ENCODE peak calls at places on chromosomes 13 and 19, in seven cellular contexts. One of them, this sample, is unnamed.

GRCh38 chr13:77374339-77374738 is 47.4 kb upstream of the MYCBP2 start:
- DNase-seq in IMR-90: no peak
- DNase-seq in mesendoderm: no peak
- DNase-seq in H9: no peak
- DNase-seq in mesenchymal stem cell: no peak
- DNase-seq in trophoblast cell: no peak
- DNase-seq in H1: no peak
- DNase-seq in this sample: no peak

GRCh38 chr19:35099155-35099896 is 16.3 kb upstream of the FXYD3 start:
- DNase-seq in IMR-90: no peak
- DNase-seq in mesendoderm: no peak
- DNase-seq in H9: no peak
- DNase-seq in mesenchymal stem cell: no peak
- DNase-seq in trophoblast cell: no peak
- DNase-seq in H1: no peak
- DNase-seq in this sample: no peak

GRCh38 chr19:10583021-10583776 is 3.9 kb downstream of the AP1M2 start:
- DNase-seq in IMR-90: no peak
- DNase-seq in mesendoderm: peak; percentile 65
- DNase-seq in H9: no peak
- DNase-seq in mesenchymal stem cell: no peak
- DNase-seq in trophoblast cell: no peak
- DNase-seq in H1: no peak
- DNase-seq in this sample: no peak

GRCh38 chr13:46124531-46124966 is 19.7 kb upstream of the CPB2 start:
- DNase-seq in IMR-90: no peak
- DNase-seq in mesendoderm: no peak
- DNase-seq in H9: no peak
- DNase-seq in mesenchymal stem cell: no peak
- DNase-seq in trophoblast cell: no peak
- DNase-seq in H1: no peak
- DNase-seq in this sample: no peak

GRCh38 chr19:15161028-15161984 is 39.5 kb downstream of the NOTCH3 start:
- DNase-seq in IMR-90: peak; percentile 18
- DNase-seq in mesendoderm: peak; percentile 29
- DNase-seq in H9: no peak
- DNase-seq in mesenchymal stem cell: peak; percentile 23
- DNase-seq in trophoblast cell: peak; percentile 71
- DNase-seq in H1: no peak
- DNase-seq in this sample: no peak

GRCh38 chr19:10353793-10354391 is 14.5 kb upstream of the ICAM3 start:
- DNase-seq in IMR-90: peak; percentile 17
- DNase-seq in mesendoderm: peak; percentile 97
- DNase-seq in H9: peak; percentile 99
- DNase-seq in mesenchymal stem cell: peak; percentile 42
- DNase-seq in trophoblast cell: no peak
- DNase-seq in H1: peak; percentile 91
- DNase-seq in this sample: peak; percentile 92

GRCh38 chr19:5112175-5112574 is 143.3 kb downstream of the KDM4B start:
- DNase-seq in IMR-90: no peak
- DNase-seq in mesendoderm: no peak
- DNase-seq in H9: no peak
- DNase-seq in mesenchymal stem cell: no peak
- DNase-seq in trophoblast cell: no peak
- DNase-seq in H1: no peak
- DNase-seq in this sample: no peak

GRCh38 chr19:4425531-4425930 is 23.1 kb downstream of the CHAF1A start:
- DNase-seq in IMR-90: peak; percentile 96
- DNase-seq in mesendoderm: no peak
- DNase-seq in H9: no peak
- DNase-seq in mesenchymal stem cell: peak; percentile 27
- DNase-seq in trophoblast cell: no peak
- DNase-seq in H1: no peak
- DNase-seq in this sample: no peak

GRCh38 chr13:107516517-107516916 is 698.8 kb downstream of the LIG4 start:
- DNase-seq in IMR-90: peak; percentile 6
- DNase-seq in mesendoderm: no peak
- DNase-seq in H9: no peak
- DNase-seq in mesenchymal stem cell: no peak
- DNase-seq in trophoblast cell: no peak
- DNase-seq in H1: no peak
- DNase-seq in this sample: no peak

GRCh38 chr19:35755160-35755549 is 1.7 kb downstream of the HSPB6 start:
- DNase-seq in IMR-90: no peak
- DNase-seq in mesendoderm: no peak
- DNase-seq in H9: no peak
- DNase-seq in mesenchymal stem cell: no peak
- DNase-seq in trophoblast cell: no peak
- DNase-seq in H1: no peak
- DNase-seq in this sample: no peak

GRCh38 chr13:26584713-26585112 is 27.2 kb downstream of the WASF3 start:
- DNase-seq in IMR-90: peak; percentile 85
- DNase-seq in mesendoderm: no peak
- DNase-seq in H9: no peak
- DNase-seq in mesenchymal stem cell: peak; percentile 57
- DNase-seq in trophoblast cell: no peak
- DNase-seq in H1: no peak
- DNase-seq in this sample: no peak

GRCh38 chr19:2488942-2489731 is 13.2 kb downstream of the GADD45B start:
- DNase-seq in IMR-90: no peak
- DNase-seq in mesendoderm: peak; percentile 45
- DNase-seq in H9: no peak
- DNase-seq in mesenchymal stem cell: peak; percentile 58
- DNase-seq in trophoblast cell: peak; percentile 43
- DNase-seq in H1: no peak
- DNase-seq in this sample: no peak

GRCh38 chr19:3783660-3784584 is 2.3 kb downstream of the MATK start:
- DNase-seq in IMR-90: no peak
- DNase-seq in mesendoderm: peak; percentile 74
- DNase-seq in H9: peak; percentile 87
- DNase-seq in mesenchymal stem cell: no peak
- DNase-seq in trophoblast cell: no peak
- DNase-seq in H1: no peak
- DNase-seq in this sample: no peak

GRCh38 chr19:13181747-13182388 is 31.7 kb downstream of the IER2 start:
- DNase-seq in IMR-90: peak; percentile 64
- DNase-seq in mesendoderm: no peak
- DNase-seq in H9: no peak
- DNase-seq in mesenchymal stem cell: peak; percentile 24
- DNase-seq in trophoblast cell: no peak
- DNase-seq in H1: no peak
- DNase-seq in this sample: no peak

DNA sequence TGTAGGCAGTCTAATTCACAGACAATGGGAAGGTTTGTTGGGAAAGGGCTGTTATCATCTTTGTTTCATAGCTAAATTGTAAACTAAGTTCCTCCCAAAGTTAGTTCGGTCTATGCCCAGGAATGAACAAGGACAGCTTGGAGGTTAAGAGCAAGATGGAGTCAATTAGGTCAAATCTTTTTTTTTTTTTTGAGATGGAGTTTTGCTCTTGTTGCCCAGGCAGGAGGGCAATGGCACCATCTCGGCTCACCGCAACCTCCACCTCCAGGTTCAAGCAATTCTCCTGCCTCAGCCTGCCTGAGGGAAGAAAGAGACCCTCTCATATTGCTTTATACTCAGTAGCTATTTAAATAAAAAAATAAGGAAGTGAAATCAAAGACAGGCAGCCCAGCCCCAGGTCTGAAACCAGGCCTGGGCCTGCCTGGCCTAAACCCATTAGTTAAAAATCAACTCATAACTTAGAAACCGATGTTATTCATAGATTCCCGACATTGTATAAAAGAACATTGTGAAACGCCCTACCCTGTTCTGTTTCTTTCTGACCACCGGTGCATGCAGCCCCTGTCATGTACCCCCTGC is 297.4 kb upstream of the SGCG start:
- DNase-seq in IMR-90: no peak
- DNase-seq in mesendoderm: no peak
- DNase-seq in H9: no peak
- DNase-seq in mesenchymal stem cell: no peak
- DNase-seq in trophoblast cell: no peak
- DNase-seq in H1: no peak
- DNase-seq in this sample: no peak
- H2AK5ac ChIP-seq in IMR-90: no peak overlapping the region
- H2AK5ac ChIP-seq in mesendoderm: no peak overlapping the region
- H2AK5ac ChIP-seq in H9: no peak overlapping the region
- H2AK5ac ChIP-seq in mesenchymal stem cell: no peak overlapping the region
- H2AK5ac ChIP-seq in trophoblast cell: no peak overlapping the region
- H2AK5ac ChIP-seq in H1: no peak overlapping the region
- H2AK5ac ChIP-seq in this sample: no peak overlapping the region

GRCh38 chr19:56089344-56089743 is 31.8 kb downstream of the ZNF787 start:
- DNase-seq in IMR-90: no peak
- DNase-seq in mesendoderm: no peak
- DNase-seq in H9: no peak
- DNase-seq in mesenchymal stem cell: no peak
- DNase-seq in trophoblast cell: no peak
- DNase-seq in H1: no peak
- DNase-seq in this sample: no peak

GRCh38 chr19:56091066-56091490 is 30.0 kb downstream of the ZNF787 start:
- DNase-seq in IMR-90: peak; percentile 61
- DNase-seq in mesendoderm: no peak
- DNase-seq in H9: no peak
- DNase-seq in mesenchymal stem cell: peak; percentile 34
- DNase-seq in trophoblast cell: peak; percentile 83
- DNase-seq in H1: no peak
- DNase-seq in this sample: no peak

GRCh38 chr19:56086671-56087430 is 34.2 kb downstream of the ZNF787 start:
- DNase-seq in IMR-90: no peak
- DNase-seq in mesendoderm: no peak
- DNase-seq in H9: no peak
- DNase-seq in mesenchymal stem cell: no peak
- DNase-seq in trophoblast cell: no peak
- DNase-seq in H1: no peak
- DNase-seq in this sample: no peak

GRCh38 chr19:56087647-56088346 is 33.3 kb downstream of the ZNF787 start:
- DNase-seq in IMR-90: no peak
- DNase-seq in mesendoderm: no peak
- DNase-seq in H9: no peak
- DNase-seq in mesenchymal stem cell: no peak
- DNase-seq in trophoblast cell: no peak
- DNase-seq in H1: no peak
- DNase-seq in this sample: no peak

GRCh38 chr19:56088454-56089215 is 32.5 kb downstream of the ZNF787 start:
- DNase-seq in IMR-90: no peak
- DNase-seq in mesendoderm: no peak
- DNase-seq in H9: no peak
- DNase-seq in mesenchymal stem cell: no peak
- DNase-seq in trophoblast cell: no peak
- DNase-seq in H1: no peak
- DNase-seq in this sample: no peak
- H3K9ac ChIP-seq in IMR-90: no peak overlapping the region
- H3K9ac ChIP-seq in mesendoderm: no peak overlapping the region
- H3K9ac ChIP-seq in H9: no peak overlapping the region
- H3K9ac ChIP-seq in mesenchymal stem cell: no peak overlapping the region
- H3K9ac ChIP-seq in trophoblast cell: no peak overlapping the region
- H3K9ac ChIP-seq in H1: no peak overlapping the region
- H3K9ac ChIP-seq in this sample: no peak overlapping the region

DNA sequence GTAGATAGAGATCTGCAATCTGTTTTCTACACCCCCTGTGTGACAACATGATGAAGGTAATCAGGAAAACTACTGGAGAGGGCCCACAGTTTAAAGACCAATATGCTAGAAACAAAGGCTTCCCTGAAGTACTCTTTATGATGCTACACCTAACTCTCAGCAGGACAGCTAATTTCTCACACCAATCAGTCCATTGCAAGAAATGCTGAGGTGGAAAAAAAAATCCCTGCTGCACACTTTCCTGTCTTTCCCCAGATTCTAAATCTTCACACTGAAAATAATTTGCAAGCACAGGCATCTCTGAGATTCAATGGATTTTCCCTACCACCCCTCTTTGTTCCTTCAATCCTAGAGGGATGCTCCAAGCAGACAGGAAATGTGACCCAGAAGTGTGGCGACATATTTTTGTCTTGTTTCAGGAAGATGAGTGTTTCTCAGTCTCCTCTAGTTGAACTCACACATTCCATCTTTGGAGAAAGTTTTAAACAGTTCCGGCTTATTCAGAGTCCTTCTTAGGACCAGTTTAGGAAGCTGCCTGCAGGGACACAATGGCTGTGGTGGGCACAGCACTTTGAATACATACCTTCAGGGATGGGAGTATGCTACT is 671.6 kb downstream of the DIAPH3 start:
- DNase-seq in IMR-90: peak; percentile 36
- DNase-seq in mesendoderm: no peak
- DNase-seq in H9: no peak
- DNase-seq in mesenchymal stem cell: peak; percentile 14
- DNase-seq in trophoblast cell: no peak
- DNase-seq in H1: no peak
- DNase-seq in this sample: no peak
- H2AK5ac ChIP-seq in IMR-90: no peak overlapping the region
- H2AK5ac ChIP-seq in mesendoderm: no peak overlapping the region
- H2AK5ac ChIP-seq in H9: no peak overlapping the region
- H2AK5ac ChIP-seq in mesenchymal stem cell: no peak overlapping the region
- H2AK5ac ChIP-seq in trophoblast cell: no peak overlapping the region
- H2AK5ac ChIP-seq in H1: no peak overlapping the region
- H2AK5ac ChIP-seq in this sample: no peak overlapping the region

GRCh38 chr13:25301347-25302113 is at the start of gene NUP58:
- DNase-seq in IMR-90: peak; percentile 95
- DNase-seq in mesendoderm: peak; percentile 94
- DNase-seq in H9: peak; percentile 85
- DNase-seq in mesenchymal stem cell: peak; percentile 96
- DNase-seq in trophoblast cell: peak; percentile 97
- DNase-seq in H1: peak; percentile 60
- DNase-seq in this sample: peak; percentile 69

GRCh38 chr13:25300861-25301346 is 521 bp upstream of the NUP58 start:
- DNase-seq in IMR-90: no peak
- DNase-seq in mesendoderm: no peak
- DNase-seq in H9: peak; percentile 32
- DNase-seq in mesenchymal stem cell: no peak
- DNase-seq in trophoblast cell: peak; percentile 16
- DNase-seq in H1: no peak
- DNase-seq in this sample: no peak

GRCh38 chr13:25310891-25311290 is 9.5 kb downstream of the NUP58 start:
- DNase-seq in IMR-90: no peak
- DNase-seq in mesendoderm: no peak
- DNase-seq in H9: no peak
- DNase-seq in mesenchymal stem cell: no peak
- DNase-seq in trophoblast cell: no peak
- DNase-seq in H1: no peak
- DNase-seq in this sample: no peak

DNA sequence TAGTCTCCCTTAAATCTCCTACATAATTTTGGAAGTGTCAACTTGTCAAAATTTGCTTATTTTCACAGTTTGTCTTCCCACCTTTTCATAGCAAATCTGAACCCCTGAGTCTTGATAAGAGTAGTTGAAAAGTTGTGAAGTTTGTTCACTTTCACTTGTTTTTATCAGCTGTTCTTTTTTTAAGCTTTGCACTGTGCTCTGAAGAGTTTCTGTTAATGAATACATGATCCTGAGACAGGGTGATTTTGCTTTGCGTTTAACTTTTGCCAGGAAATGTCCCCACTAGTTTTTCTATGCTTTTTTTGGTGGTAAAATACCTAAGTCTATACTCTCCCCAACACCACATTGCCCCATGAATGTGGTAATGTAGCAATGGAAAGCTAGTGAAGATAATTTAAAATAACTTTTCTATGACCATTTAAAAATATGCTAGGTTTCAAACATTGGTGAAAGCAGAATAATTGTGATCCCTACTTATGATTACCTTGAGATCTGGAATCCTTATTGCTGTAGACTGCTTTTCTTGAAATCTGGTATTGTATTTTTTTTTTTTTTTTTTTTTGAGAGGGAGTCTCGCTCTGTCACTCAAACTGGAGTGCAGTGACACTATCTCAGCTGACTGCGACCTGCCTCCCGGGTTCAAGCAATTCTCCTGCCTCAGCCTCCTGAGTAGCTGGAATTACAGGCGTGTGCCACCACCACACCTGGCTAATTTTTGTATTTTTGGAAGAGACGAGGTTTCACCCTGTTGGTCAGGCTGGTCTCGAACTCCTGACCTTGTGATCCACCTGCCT is 5.4 kb downstream of the NUP58 start:
- DNase-seq in IMR-90: no peak
- DNase-seq in mesendoderm: no peak
- DNase-seq in H9: no peak
- DNase-seq in mesenchymal stem cell: no peak
- DNase-seq in trophoblast cell: no peak
- DNase-seq in H1: no peak
- DNase-seq in this sample: no peak
- H3K9ac ChIP-seq in IMR-90: no peak overlapping the region
- H3K9ac ChIP-seq in mesendoderm: no peak overlapping the region
- H3K9ac ChIP-seq in H9: no peak overlapping the region
- H3K9ac ChIP-seq in mesenchymal stem cell: no peak overlapping the region
- H3K9ac ChIP-seq in trophoblast cell: no peak overlapping the region
- H3K9ac ChIP-seq in H1: no peak overlapping the region
- H3K9ac ChIP-seq in this sample: no peak overlapping the region

This sample was measured in neuronal stem cell.